ENCODE peak calls at places on chromosomes 2 and 18, in six cellular contexts. L, D, Z, V, N and K are unnamed samples.

GRCh38 chr18:28789460-28789859 is 612.5 kb upstream of the CDH2 start:
- DNase-seq in L (no peak), D (no peak), Z (no peak), V (no peak), N (no peak), K (no peak)

GRCh38 chr2:169693344-169693743 is 861 bp downstream of the CFAP210 start:
- DNase-seq in L (no peak), D (no peak), Z (no peak), V (no peak), N (no peak), K (no peak)

GRCh38 chr2:45739796-45740485 is 88.5 kb downstream of the PRKCE start:
- DNase-seq in L (no peak), D (no peak), Z (no peak), V (no peak), N (no peak), K (no peak)

GRCh38 chr2:3557588-3558204 is 437 bp downstream of the RNASEH1 start:
- DNase-seq in L (no peak), D (no peak), Z (no peak), V (no peak), N (peak; percentile 17), K (no peak)

GRCh38 chr18:6881034-6881800 is 151.7 kb downstream of the ARHGAP28 start:
- DNase-seq in L (peak; percentile 66), D (peak; percentile 18), Z (no peak), V (peak; percentile 38), N (no peak), K (no peak)

GRCh38 chr2:167057461-167057860 is 169.2 kb downstream of the XIRP2 start:
- DNase-seq in L (no peak), D (no peak), Z (no peak), V (no peak), N (no peak), K (no peak)

GRCh38 chr18:75218524-75218923 is 7.9 kb downstream of the TSHZ1 start:
- DNase-seq in L (no peak), D (no peak), Z (no peak), V (no peak), N (no peak), K (no peak)

GRCh38 chr2:117770696-117771095 is 43.8 kb upstream of the DDX18 start:
- DNase-seq in L (no peak), D (no peak), Z (no peak), V (no peak), N (no peak), K (no peak)

GRCh38 chr2:88081924-88082609 is 14.4 kb downstream of the SMYD1 start:
- DNase-seq in L (no peak), D (no peak), Z (no peak), V (no peak), N (no peak), K (no peak)

GRCh38 chr2:5693288-5694015 is 1.3 kb downstream of the SOX11 start:
- DNase-seq in L (peak; percentile 35), D (no peak), Z (peak; percentile 46), V (no peak), N (no peak), K (no peak)

GRCh38 chr2:168731550-168732128 is 70.8 kb upstream of the NOSTRIN start:
- DNase-seq in L (no peak), D (no peak), Z (no peak), V (no peak), N (no peak), K (peak; percentile 40)

GRCh38 chr18:32036506-32037210 is 18.0 kb downstream of the RNF125 start:
- DNase-seq in L (no peak), D (no peak), Z (no peak), V (no peak), N (no peak), K (no peak)

GRCh38 chr2:10535703-10536102 is 87.6 kb upstream of the ODC1 start:
- DNase-seq in L (no peak), D (no peak), Z (no peak), V (no peak), N (no peak), K (no peak)

GRCh38 chr18:76471593-76471992 is 23.4 kb downstream of the ZNF516 start:
- DNase-seq in L (no peak), D (no peak), Z (no peak), V (no peak), N (no peak), K (no peak)

GRCh38 chr2:112995346-112995920 is 9.8 kb upstream of the IL36A start:
- DNase-seq in L (no peak), D (no peak), Z (no peak), V (no peak), N (no peak), K (no peak)

GRCh38 chr2:174224125-174224524 is 24.2 kb downstream of the OLA1 start:
- DNase-seq in L (no peak), D (no peak), Z (no peak), V (no peak), N (no peak), K (no peak)

GRCh38 chr18:75489493-75490190 is 62.1 kb upstream of the SMIM21 start:
- DNase-seq in L (peak; percentile 95), D (peak; percentile 90), Z (no peak), V (peak; percentile 91), N (peak; percentile 83), K (peak; percentile 80)

GRCh38 chr2:118844261-118845004 is 3.0 kb downstream of the EN1 start:
- DNase-seq in L (no peak), D (no peak), Z (peak; percentile 17), V (no peak), N (no peak), K (no peak)

GRCh38 chr2:39059366-39059952 is 61.4 kb downstream of the SOS1 start:
- DNase-seq in L (peak; percentile 76), D (peak; percentile 16), Z (peak; percentile 21), V (peak; percentile 68), N (peak; percentile 25), K (peak; percentile 48)

GRCh38 chr2:30472326-30472725 is 25.3 kb downstream of the LCLAT1 start:
- DNase-seq in L (peak; percentile 14), D (no peak), Z (peak; percentile 16), V (peak; percentile 44), N (no peak), K (no peak)

GRCh38 chr2:208983476-208983875 is 440.4 kb upstream of the MAP2 start:
- DNase-seq in L (no peak), D (no peak), Z (no peak), V (no peak), N (peak; percentile 7), K (no peak)

GRCh38 chr2:70946832-70947442 is 11.2 kb downstream of the ATP6V1B1 start:
- DNase-seq in L (peak; percentile 80), D (peak; percentile 31), Z (peak; percentile 57), V (peak; percentile 67), N (peak; percentile 34), K (peak; percentile 73)

GRCh38 chr2:136611451-136611850 is 153.9 kb upstream of the THSD7B start:
- DNase-seq in L (no peak), D (no peak), Z (no peak), V (no peak), N (no peak), K (no peak)

GRCh38 chr18:22871809-22872525 is 61.2 kb upstream of the RBBP8 start:
- DNase-seq in L (peak; percentile 71), D (no peak), Z (no peak), V (peak; percentile 9), N (no peak), K (no peak)

GRCh38 chr18:33755918-33756590 is 178.0 kb downstream of the ASXL3 start:
- DNase-seq in L (peak; percentile 87), D (peak; percentile 83), Z (no peak), V (peak; percentile 93), N (peak; percentile 49), K (peak; percentile 57)

GRCh38 chr18:13611058-13611615 is 115.2 kb downstream of the FAM210A start:
- DNase-seq in L (peak; percentile 24), D (peak; percentile 1), Z (peak; percentile 65), V (peak; percentile 65), N (no peak), K (no peak)

GRCh38 chr18:7035807-7036206 is 81.8 kb downstream of the LAMA1 start:
- DNase-seq in L (no peak), D (no peak), Z (no peak), V (no peak), N (no peak), K (no peak)

GRCh38 chr2:65999103-65999502 is 435.8 kb upstream of the MEIS1 start:
- DNase-seq in L (no peak), D (no peak), Z (no peak), V (no peak), N (no peak), K (no peak)

GRCh38 chr2:238567996-238568395 is 141.3 kb downstream of the ASB1 start:
- DNase-seq in L (no peak), D (no peak), Z (no peak), V (no peak), N (no peak), K (no peak)
- TF ChIP-seq CTCF in L (no peak), D (no peak), Z (no peak), V (no peak), N (no peak), K (no peak)

GRCh38 chr18:67109535-67109934 is 407.0 kb downstream of the DSEL start:
- DNase-seq in L (no peak), D (no peak), Z (no peak), V (no peak), N (no peak), K (no peak)

GRCh38 chr18:67108894-67109293 is 407.6 kb downstream of the DSEL start:
- DNase-seq in L (no peak), D (no peak), Z (no peak), V (no peak), N (no peak), K (no peak)

GRCh38 chr18:67104700-67105284 is 411.7 kb downstream of the DSEL start:
- DNase-seq in L (peak; percentile 92), D (peak; percentile 25), Z (no peak), V (peak; percentile 59), N (peak; percentile 37), K (peak; percentile 76)
- TF ChIP-seq CTCF in L (peak; percentile 95), D (peak; percentile 84), Z (peak; percentile 56), V (peak; percentile 74), N (peak; percentile 82), K (peak; percentile 68)

DNA sequence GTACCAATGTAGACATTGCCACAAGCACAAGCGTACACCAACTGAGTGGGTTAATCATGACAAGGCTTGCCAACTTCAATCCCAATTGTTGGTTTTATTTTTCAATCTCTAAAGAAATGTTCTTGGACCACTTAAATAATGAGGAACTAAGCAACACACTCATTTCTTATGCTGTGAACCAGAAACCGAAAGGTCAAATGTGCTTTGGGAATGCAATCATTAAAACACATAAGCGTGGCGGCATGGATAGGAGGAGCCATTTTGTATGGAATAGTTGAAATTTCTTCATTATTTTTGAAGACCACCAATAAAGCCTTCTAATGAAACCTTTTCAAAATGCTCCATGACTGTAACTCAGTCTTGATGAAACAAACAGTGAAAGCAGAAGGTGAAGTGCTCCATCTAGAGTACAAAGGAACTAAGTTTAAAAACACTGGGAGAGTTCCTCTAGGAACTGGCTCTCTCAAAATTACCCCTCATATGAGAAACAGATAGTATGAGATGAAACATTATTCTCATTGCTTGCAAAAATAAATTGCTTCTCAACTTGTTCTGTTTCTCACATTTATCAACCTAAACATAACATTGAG is 113.2 kb upstream of the CHST9 start:
- DNase-seq in L (no peak), D (no peak), Z (no peak), V (no peak), N (peak; percentile 5), K (peak; percentile 38)
- TF ChIP-seq CTCF in L (no peak), D (no peak), Z (no peak), V (no peak), N (peak; percentile 16), K (peak; percentile 41)

GRCh38 chr2:96138146-96139145 is at the start of gene ASTL:
- DNase-seq in L (peak; percentile 67), D (peak; percentile 13), Z (peak; percentile 87), V (peak; percentile 44), N (peak; percentile 40), K (peak; percentile 47)
- TF ChIP-seq CTCF in L (peak; percentile 84), D (peak; percentile 55), Z (peak; percentile 53), V (peak; percentile 66), N (peak; percentile 37), K (peak; percentile 49)

GRCh38 chr2:47339745-47340541 is 63.0 kb upstream of the MSH2 start:
- DNase-seq in L (peak; percentile 70), D (no peak), Z (no peak), V (peak; percentile 23), N (peak; percentile 87), K (peak; percentile 93)
- TF ChIP-seq CTCF in L (no peak), D (no peak), Z (no peak), V (no peak), N (no peak), K (no peak)